ENCODE peak calls at places on chromosomes 13 and 19, in five cellular contexts. X is amniotic epithelial cell; I is GM10248; R is CD8-positive, alpha-beta memory T cell; H is lung. V is an unnamed sample.

GRCh38 chr13:41065098-41065497 is 3.8 kb downstream of the WBP4 start:
- DNase-seq in I (no peak), X (peak), R (no peak), H (no peak), V (no peak)

GRCh38 chr13:100464006-100464405 is 124.6 kb downstream of the GGACT start:
- DNase-seq in X (no peak), R (no peak), H (no peak), I (no peak), V (no peak)

GRCh38 chr13:21079761-21080730 is 18.7 kb upstream of the LATS2 start:
- DNase-seq in I (no peak), R (no peak), X (peak), H (no peak), V (no peak)

GRCh38 chr13:79075703-79076102 is 330.4 kb downstream of the RBM26 start:
- DNase-seq in I (no peak), X (no peak), R (no peak), H (no peak), V (no peak)

GRCh38 chr13:22793598-22794134 is 387.1 kb upstream of the SGCG start:
- DNase-seq in I (no peak), H (no peak), X (peak), R (no peak), V (no peak)

GRCh38 chr13:25462301-25463125 is 90.7 kb downstream of the ATP8A2 start:
- DNase-seq in H (no peak), I (no peak), X (peak), R (no peak), V (no peak)

GRCh38 chr13:76884167-76884566 is 2.0 kb downstream of the KCTD12 start:
- DNase-seq in R (no peak), X (peak), H (peak), I (peak), V (peak)

GRCh38 chr13:21530656-21531055 is 71.6 kb upstream of the ZDHHC20 start:
- DNase-seq in X (no peak), H (no peak), I (no peak), R (no peak), V (peak)

GRCh38 chr19:13208131-13208963 is 58.1 kb downstream of the IER2 start:
- DNase-seq in X (peak), H (peak), R (peak), I (peak), V (no peak)

GRCh38 chr19:6273701-6274601 is 5.8 kb downstream of the MLLT1 start:
- DNase-seq in H (peak), R (no peak), X (peak), I (no peak), V (peak)

GRCh38 chr13:98394820-98395510 is 181.9 kb downstream of the STK24 start:
- DNase-seq in X (no peak), I (no peak), R (no peak), H (no peak), V (no peak)

GRCh38 chr19:8577247-8577646 is at the start of gene MYO1F:
- DNase-seq in H (peak), X (no peak), I (peak), R (no peak), V (no peak)

GRCh38 chr13:55106509-55106908 is 2034.2 kb upstream of the PRR20A start:
- DNase-seq in R (no peak), H (no peak), X (no peak), I (no peak), V (no peak)

GRCh38 chr13:50074843-50075242 is 59.6 kb downstream of the KCNRG start:
- DNase-seq in I (no peak), R (no peak), X (no peak), H (no peak), V (no peak)

GRCh38 chr13:45257638-45258338 is 56.9 kb upstream of the KCTD4 start:
- DNase-seq in R (no peak), I (peak), H (no peak), X (peak), V (no peak)

GRCh38 chr19:10013316-10013715 is at the start of gene RDH8:
- DNase-seq in X (no peak), H (no peak), R (no peak), I (no peak), V (no peak)

GRCh38 chr13:113548171-113548641 is 36.3 kb upstream of the TFDP1 start:
- DNase-seq in X (peak), H (no peak), R (peak), I (no peak), V (no peak)

GRCh38 chr19:10238172-10238783 is 7.1 kb upstream of the S1PR2 start:
- DNase-seq in R (no peak), H (peak), X (peak), I (no peak), V (no peak)

GRCh38 chr13:108955741-108956140 is 326.3 kb downstream of the MYO16 start:
- DNase-seq in R (no peak), I (no peak), H (no peak), X (no peak), V (no peak)

GRCh38 chr19:5718032-5718578 is 1.8 kb downstream of the LONP1 start:
- DNase-seq in I (no peak), R (no peak), H (no peak), X (peak), V (no peak)

GRCh38 chr13:102726430-102726829 is 31.6 kb upstream of the METTL21C start:
- DNase-seq in R (no peak), I (no peak), H (no peak), X (no peak), V (no peak)

GRCh38 chr13:113448885-113449692 is 4.2 kb downstream of the ADPRHL1 start:
- DNase-seq in X (no peak), R (peak), I (no peak), H (peak), V (no peak)

GRCh38 chr19:49983645-49984229 is 22.8 kb upstream of the SIGLEC11 start:
- DNase-seq in H (peak), I (peak), R (peak), X (peak), V (peak)

GRCh38 chr19:15635016-15635805 is 5.5 kb upstream of the CYP4F3 start:
- DNase-seq in R (no peak), H (no peak), I (no peak), X (no peak), V (no peak)

GRCh38 chr19:39390460-39390758 is 497 bp downstream of the PAF1 start:
- DNase-seq in H (peak), R (peak), I (no peak), X (no peak), V (no peak)

GRCh38 chr13:23372264-23372905 is 61.1 kb downstream of the SACS start:
- DNase-seq in I (no peak), X (peak), H (no peak), R (no peak), V (no peak)

GRCh38 chr13:36275190-36276002 is 22.2 kb downstream of the CCDC169 start:
- DNase-seq in H (no peak), R (no peak), I (no peak), X (peak), V (peak)

V was measured in SK-N-DZ.